ENCODE peak calls at places on chromosomes 11 and 22, in four cellular contexts. Z is CD8-positive, alpha-beta T cell; J is thoracic aorta; C is A549. K is an unnamed sample.

GRCh38 chr11:526192-526591 is 9.2 kb downstream of the HRAS start:
- DNase-seq in Z (no peak), J (no peak), C (no peak), K (no peak)

GRCh38 chr11:46369458-46370152 is 11.9 kb upstream of the MDK start:
- DNase-seq in Z (peak), J (no peak), C (peak), K (no peak)

GRCh38 chr11:71120346-71120963 is 131.9 kb downstream of the SHANK2 start:
- DNase-seq in Z (no peak), J (no peak), C (peak), K (no peak)

GRCh38 chr22:41106122-41106968 is 14.0 kb downstream of the EP300 start:
- DNase-seq in Z (no peak), J (no peak), C (no peak), K (no peak)

GRCh38 chr11:815675-816432 is 2.9 kb upstream of the PNPLA2 start:
- DNase-seq in Z (no peak), J (no peak), C (no peak), K (no peak)

GRCh38 chr22:29723766-29724165 is 4.0 kb downstream of the CABP7 start:
- DNase-seq in Z (no peak), J (no peak), C (no peak), K (no peak)

GRCh38 chr11:793556-793955 is 3.7 kb upstream of the CEND1 start:
- DNase-seq in Z (no peak), J (no peak), C (no peak), K (no peak)

GRCh38 chr22:38467904-38468760 is at the start of gene KDELR3:
- DNase-seq in Z (peak), J (no peak), C (peak), K (peak)

GRCh38 chr22:36360011-36360410 is 27.8 kb downstream of the MYH9 start:
- DNase-seq in Z (no peak), J (no peak), C (no peak), K (no peak)

GRCh38 chr11:76685841-76686240 is 15.3 kb upstream of the LRRC32 start:
- DNase-seq in Z (no peak), J (no peak), C (no peak), K (no peak)

GRCh38 chr11:120424185-120424969 is 87.2 kb upstream of the GRIK4 start:
- DNase-seq in Z (no peak), J (no peak), C (no peak), K (no peak)

GRCh38 chr22:50733521-50734342 is 4.3 kb upstream of the ACR start:
- DNase-seq in Z (no peak), J (no peak), C (no peak), K (no peak)

GRCh38 chr22:17897864-17898263 is 123.6 kb upstream of the BID start:
- DNase-seq in Z (no peak), J (no peak), C (no peak), K (no peak)

GRCh38 chr11:62477927-62478326 is 59.1 kb downstream of the SCGB1A1 start:
- DNase-seq in Z (no peak), J (no peak), C (no peak), K (no peak)

GRCh38 chr11:128400382-128401203 is 186.8 kb downstream of the ETS1 start:
- DNase-seq in Z (no peak), J (no peak), C (no peak), K (no peak)

GRCh38 chr22:50306753-50307749 is at the start of gene PLXNB2:
- DNase-seq in Z (peak), J (no peak), C (peak), K (no peak)

GRCh38 chr11:65479184-65480145 is 19.4 kb upstream of the MALAT1 start:
- DNase-seq in Z (no peak), J (peak), C (peak), K (no peak)

GRCh38 chr11:111334495-111335123 is 36.3 kb downstream of the POU2AF3 start:
- DNase-seq in Z (no peak), J (no peak), C (no peak), K (no peak)

GRCh38 chr11:72741429-72741833 is 10.8 kb downstream of the ARAP1 start:
- DNase-seq in Z (no peak), J (no peak), C (no peak), K (no peak)

GRCh38 chr11:74397531-74398243 is 546 bp downstream of the PGM2L1 start:
- DNase-seq in Z (peak), J (no peak), C (peak), K (no peak)

GRCh38 chr11:19284881-19285280 is 44.1 kb upstream of the E2F8 start:
- DNase-seq in Z (no peak), J (no peak), C (no peak), K (no peak)

DNA sequence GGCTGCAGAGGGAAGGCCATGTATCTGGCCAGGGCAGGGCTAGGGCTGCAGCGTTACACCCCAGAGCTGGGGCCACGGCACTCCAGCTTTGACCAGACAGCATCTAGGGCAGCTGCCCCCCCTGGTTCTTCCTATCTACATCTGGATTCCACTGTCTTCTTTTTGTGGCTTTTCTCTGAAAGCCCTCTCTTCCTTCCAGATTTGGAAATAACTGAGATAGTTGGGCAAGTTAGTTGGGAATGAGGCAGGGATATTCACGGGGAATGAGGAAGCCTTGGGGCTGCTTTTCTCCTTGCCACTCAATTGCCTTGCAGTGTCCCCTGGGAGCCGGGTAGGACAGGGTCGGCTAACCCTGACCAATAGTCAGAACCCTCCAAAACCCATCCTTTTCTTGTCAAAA is 26.8 kb downstream of the CLMP start:
- DNase-seq in Z (no peak), J (no peak), C (no peak), K (no peak)
- H3K27ac ChIP-seq in Z (no peak), J (no peak), C (no peak), K (no peak)

GRCh38 chr22:27434898-27435297 is 366.7 kb downstream of the MN1 start:
- DNase-seq in Z (no peak), J (no peak), C (no peak), K (no peak)

GRCh38 chr22:27433585-27434190 is 367.9 kb downstream of the MN1 start:
- DNase-seq in Z (no peak), J (no peak), C (no peak), K (no peak)

GRCh38 chr22:27437570-27437969 is 364.0 kb downstream of the MN1 start:
- DNase-seq in Z (no peak), J (no peak), C (no peak), K (no peak)

GRCh38 chr22:27436591-27436990 is 365.0 kb downstream of the MN1 start:
- DNase-seq in Z (no peak), J (no peak), C (no peak), K (no peak)

GRCh38 chr22:27435839-27436581 is 365.5 kb downstream of the MN1 start:
- DNase-seq in Z (no peak), J (no peak), C (no peak), K (no peak)
- H3K27ac ChIP-seq in Z (no peak), J (no peak), C (no peak), K (no peak)

DNA sequence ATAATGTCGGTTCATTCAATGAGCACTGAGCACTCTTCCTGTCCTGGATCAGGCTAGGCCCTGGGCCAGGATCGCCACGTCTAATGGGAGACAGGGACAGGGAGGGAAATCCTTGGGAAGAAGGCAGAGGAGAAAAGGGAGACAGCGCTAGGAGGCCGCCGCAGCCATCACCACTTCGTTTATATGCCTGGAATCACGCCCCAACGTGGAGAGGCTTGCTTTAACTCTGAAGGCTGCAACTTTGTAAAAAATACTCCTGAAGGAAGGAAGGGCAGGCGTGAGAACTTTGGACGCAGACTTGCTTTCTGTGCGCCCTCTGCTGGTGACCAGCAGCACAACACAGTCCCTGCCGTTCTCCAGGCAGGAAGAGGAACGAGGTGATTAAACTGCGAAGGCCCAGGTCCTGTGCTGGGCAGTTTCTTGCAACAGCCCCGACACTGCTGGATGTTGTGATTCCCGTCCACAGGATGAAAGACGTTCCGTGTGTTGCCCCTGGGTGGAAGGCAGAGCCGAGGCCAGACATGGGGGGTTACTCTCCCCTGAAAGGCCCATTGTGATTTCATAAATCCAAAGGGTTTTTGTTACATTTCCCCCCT is 22.1 kb downstream of the RIBC2 start:
- DNase-seq in Z (peak), J (peak), C (peak), K (peak)
- H3K27ac ChIP-seq in Z (no peak), J (peak), C (peak), K (no peak)

GRCh38 chr11:102837151-102837550 is 6.3 kb downstream of the MMP3 start:
- DNase-seq in Z (no peak), J (no peak), C (no peak), K (no peak)
- H3K27ac ChIP-seq in Z (no peak), J (no peak), C (no peak), K (no peak)